ENCODE peak calls at places on chromosomes 1 and 21, in four cellular contexts. One of them, this sample, is unnamed.

GRCh38 chr1:89472886-89473285 is 51.7 kb upstream of the LRRC8B start:
- DNase-seq in A549: no peak
- DNase-seq in astrocyte: no peak
- DNase-seq in esophagus muscularis mucosa: no peak
- DNase-seq in this sample: no peak

GRCh38 chr1:39107891-39108290 is 81.7 kb downstream of the NDUFS5 start:
- DNase-seq in A549: no peak
- DNase-seq in astrocyte: no peak
- DNase-seq in esophagus muscularis mucosa: no peak
- DNase-seq in this sample: no peak

GRCh38 chr1:226873771-226874578 is 3.6 kb downstream of the PSEN2 start:
- DNase-seq in A549: no peak
- DNase-seq in astrocyte: no peak
- DNase-seq in esophagus muscularis mucosa: peak; percentile 78
- DNase-seq in this sample: peak; percentile 32

GRCh38 chr1:9262587-9262986 is 28.0 kb downstream of the H6PD start:
- DNase-seq in A549: no peak
- DNase-seq in astrocyte: no peak
- DNase-seq in esophagus muscularis mucosa: no peak
- DNase-seq in this sample: no peak

GRCh38 chr1:27527857-27528700 is 38.1 kb upstream of the WASF2 start:
- DNase-seq in A549: no peak
- DNase-seq in astrocyte: no peak
- DNase-seq in esophagus muscularis mucosa: no peak
- DNase-seq in this sample: peak; percentile 87

GRCh38 chr21:38995755-38996154 is 187.5 kb downstream of the PSMG1 start:
- DNase-seq in A549: no peak
- DNase-seq in astrocyte: no peak
- DNase-seq in esophagus muscularis mucosa: no peak
- DNase-seq in this sample: no peak

GRCh38 chr1:224923726-224924125 is 5.7 kb upstream of the DNAH14 start:
- DNase-seq in A549: no peak
- DNase-seq in astrocyte: no peak
- DNase-seq in esophagus muscularis mucosa: no peak
- DNase-seq in this sample: no peak

GRCh38 chr21:39084979-39085729 is 98.1 kb downstream of the PSMG1 start:
- DNase-seq in A549: no peak
- DNase-seq in astrocyte: no peak
- DNase-seq in esophagus muscularis mucosa: no peak
- DNase-seq in this sample: no peak

GRCh38 chr1:72122099-72122893 is 160.0 kb downstream of the NEGR1 start:
- DNase-seq in A549: no peak
- DNase-seq in astrocyte: no peak
- DNase-seq in esophagus muscularis mucosa: no peak
- DNase-seq in this sample: no peak

GRCh38 chr1:159783724-159784123 is 3.0 kb downstream of the DUSP23 start:
- DNase-seq in A549: no peak
- DNase-seq in astrocyte: no peak
- DNase-seq in esophagus muscularis mucosa: no peak
- DNase-seq in this sample: peak; percentile 65

GRCh38 chr21:46188226-46189212 is 4.3 kb upstream of the SPATC1L start:
- DNase-seq in A549: peak; percentile 17
- DNase-seq in astrocyte: peak; percentile 59
- DNase-seq in esophagus muscularis mucosa: peak; percentile 92
- DNase-seq in this sample: peak; percentile 78

GRCh38 chr1:10687142-10687715 is 109.2 kb downstream of the CASZ1 start:
- DNase-seq in A549: no peak
- DNase-seq in astrocyte: no peak
- DNase-seq in esophagus muscularis mucosa: no peak
- DNase-seq in this sample: no peak

GRCh38 chr1:167427843-167428242 is 90.5 kb downstream of the CD247 start:
- DNase-seq in A549: no peak
- DNase-seq in astrocyte: no peak
- DNase-seq in esophagus muscularis mucosa: no peak
- DNase-seq in this sample: no peak

GRCh38 chr1:220700591-220701179 is 10.5 kb downstream of the C1orf115 start:
- DNase-seq in A549: no peak
- DNase-seq in astrocyte: no peak
- DNase-seq in esophagus muscularis mucosa: peak; percentile 31
- DNase-seq in this sample: no peak

GRCh38 chr1:175742790-175743459 is 470 bp downstream of the TNR start:
- DNase-seq in A549: peak; percentile 11
- DNase-seq in astrocyte: peak; percentile 13
- DNase-seq in esophagus muscularis mucosa: no peak
- DNase-seq in this sample: peak; percentile 83

GRCh38 chr1:26824735-26825134 is 1.8 kb upstream of the ZDHHC18 start:
- DNase-seq in A549: no peak
- DNase-seq in astrocyte: no peak
- DNase-seq in esophagus muscularis mucosa: no peak
- DNase-seq in this sample: no peak

GRCh38 chr1:94530373-94530878 is 11.1 kb downstream of the F3 start:
- DNase-seq in A549: no peak
- DNase-seq in astrocyte: no peak
- DNase-seq in esophagus muscularis mucosa: no peak
- DNase-seq in this sample: no peak

GRCh38 chr1:113452921-113453770 is 62.8 kb downstream of the MAGI3 start:
- DNase-seq in A549: peak; percentile 51
- DNase-seq in astrocyte: peak; percentile 23
- DNase-seq in esophagus muscularis mucosa: no peak
- DNase-seq in this sample: no peak

GRCh38 chr1:119516680-119517079 is 9.7 kb downstream of the HSD3B1 start:
- DNase-seq in A549: peak; percentile 27
- DNase-seq in astrocyte: no peak
- DNase-seq in esophagus muscularis mucosa: peak; percentile 75
- DNase-seq in this sample: peak; percentile 63

GRCh38 chr1:65425697-65426096 is 5.2 kb downstream of the LEPR start:
- DNase-seq in A549: peak; percentile 79
- DNase-seq in astrocyte: peak; percentile 82
- DNase-seq in esophagus muscularis mucosa: no peak
- DNase-seq in this sample: peak; percentile 66

GRCh38 chr21:42425603-42425985 is 21.9 kb downstream of the UBASH3A start:
- DNase-seq in A549: no peak
- DNase-seq in astrocyte: no peak
- DNase-seq in esophagus muscularis mucosa: no peak
- DNase-seq in this sample: no peak
- H3K4me3 ChIP-seq in A549: no peak overlapping the region
- H3K4me3 ChIP-seq in astrocyte: no peak overlapping the region
- H3K4me3 ChIP-seq in esophagus muscularis mucosa: no peak overlapping the region
- H3K4me3 ChIP-seq in this sample: no peak overlapping the region

DNA sequence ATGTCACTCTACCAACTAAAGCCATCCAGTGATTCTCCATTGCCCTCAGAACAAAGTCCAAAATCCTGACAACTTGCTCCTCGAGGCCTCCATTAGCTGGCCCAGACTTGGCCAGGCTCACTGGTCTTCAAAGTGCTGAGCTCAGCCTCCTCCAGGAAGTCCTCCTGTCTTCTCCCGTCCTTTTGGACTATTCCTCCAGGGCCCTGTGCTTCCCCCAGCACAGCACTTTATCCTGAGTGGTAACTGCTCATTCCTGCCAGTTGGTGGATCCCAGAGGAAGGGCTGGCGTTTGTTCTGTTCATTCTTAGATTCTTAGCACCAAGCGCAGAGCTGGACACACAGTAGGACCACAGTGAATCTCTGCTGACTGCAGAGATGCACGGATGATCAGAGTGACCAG is 179.9 kb downstream of the PTPRU start:
- DNase-seq in A549: peak; percentile 7
- DNase-seq in astrocyte: no peak
- DNase-seq in esophagus muscularis mucosa: no peak
- DNase-seq in this sample: peak; percentile 63
- TF ChIP-seq CTCF in A549: no peak
- TF ChIP-seq CTCF in astrocyte: no peak
- TF ChIP-seq CTCF in esophagus muscularis mucosa: no peak
- TF ChIP-seq CTCF in this sample: peak; percentile 69

DNA sequence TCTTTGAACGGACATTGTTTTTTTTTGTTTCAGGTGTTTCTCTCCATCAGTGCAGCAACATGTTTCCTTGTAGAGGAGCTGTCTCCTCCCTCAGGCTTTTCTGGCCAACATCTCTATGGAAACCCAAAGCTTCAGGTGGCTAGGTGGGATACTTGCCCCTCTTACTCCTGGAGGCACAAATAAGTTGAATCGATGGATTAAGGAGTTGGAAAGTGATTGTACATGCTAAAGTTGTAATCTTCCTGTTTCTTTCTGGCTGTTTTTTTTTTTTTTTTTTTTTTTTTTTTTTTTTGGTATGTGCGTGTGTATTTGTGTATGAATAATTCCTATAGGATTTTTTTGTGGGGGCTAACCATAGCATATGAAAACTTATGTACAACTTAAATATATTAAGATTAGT is 10.6 kb downstream of the USP25 start:
- DNase-seq in A549: no peak
- DNase-seq in astrocyte: no peak
- DNase-seq in esophagus muscularis mucosa: no peak
- DNase-seq in this sample: no peak
- H3K9me3 ChIP-seq in A549: no peaks in the 10 kb centered on the region
- H3K9me3 ChIP-seq in astrocyte: no peaks in the 10 kb centered on the region
- H3K9me3 ChIP-seq in esophagus muscularis mucosa: no peaks in the 10 kb centered on the region
- H3K9me3 ChIP-seq in this sample: peaks cover 20% of the 10 kb centered on the region

GRCh38 chr1:202890392-202890791 is 1.4 kb upstream of the RABIF start:
- DNase-seq in A549: no peak
- DNase-seq in astrocyte: no peak
- DNase-seq in esophagus muscularis mucosa: no peak
- DNase-seq in this sample: no peak
- H3K4me3 ChIP-seq in A549: no peak overlapping the region
- H3K4me3 ChIP-seq in astrocyte: no peak overlapping the region
- H3K4me3 ChIP-seq in esophagus muscularis mucosa: no peak overlapping the region
- H3K4me3 ChIP-seq in this sample: no peak overlapping the region

DNA sequence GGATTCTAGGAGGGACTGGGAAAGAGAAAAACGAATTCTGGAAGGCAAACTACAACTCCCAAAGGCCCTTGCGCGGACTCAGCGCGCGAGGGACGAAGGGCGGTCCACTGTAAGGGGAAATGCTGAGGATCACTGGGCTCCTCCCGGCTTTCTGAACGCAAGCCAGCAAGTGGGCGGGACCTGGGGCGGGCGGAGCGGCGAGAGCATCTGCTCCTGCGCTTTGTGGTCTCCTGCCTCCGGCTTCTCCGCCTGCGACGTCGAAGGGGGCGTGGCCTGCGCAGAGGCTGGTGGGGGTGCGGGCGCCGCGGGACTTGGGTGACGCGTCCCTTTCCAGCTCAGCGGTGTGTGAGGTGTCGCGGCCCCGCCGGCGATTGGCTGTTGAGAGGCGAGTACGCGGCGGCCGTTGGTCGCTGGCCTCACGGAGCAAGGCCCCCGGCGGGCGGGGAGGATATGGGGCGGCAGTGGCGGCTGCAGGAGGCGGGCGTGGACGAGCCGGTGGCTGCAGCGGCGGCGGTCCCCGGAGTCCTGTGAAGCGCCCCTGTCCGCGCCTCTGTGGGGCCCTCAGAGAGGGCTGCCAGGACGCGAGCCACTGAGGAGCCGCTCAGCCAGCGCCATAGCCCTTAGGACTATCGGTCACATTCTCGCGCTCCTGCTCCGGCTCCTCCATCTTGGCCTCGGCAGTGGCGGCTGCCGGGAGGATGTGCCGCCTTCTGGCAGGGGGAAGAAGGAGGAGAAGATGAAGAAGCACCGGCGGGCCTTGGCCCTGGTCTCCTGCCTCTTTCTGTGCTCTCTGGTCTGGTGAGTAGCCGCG is at the start of gene SUCO:
- DNase-seq in A549: peak; percentile 99
- DNase-seq in astrocyte: peak; percentile 97
- DNase-seq in esophagus muscularis mucosa: peak; percentile 100
- DNase-seq in this sample: peak; percentile 100
- TF ChIP-seq CTCF in A549: no peak
- TF ChIP-seq CTCF in astrocyte: no peak
- TF ChIP-seq CTCF in esophagus muscularis mucosa: no peak
- TF ChIP-seq CTCF in this sample: peak; percentile 32

GRCh38 chr1:118364882-118365281 is 179.9 kb upstream of the SPAG17 start:
- DNase-seq in A549: no peak
- DNase-seq in astrocyte: no peak
- DNase-seq in esophagus muscularis mucosa: no peak
- DNase-seq in this sample: no peak

GRCh38 chr1:118366296-118366695 is 181.3 kb upstream of the SPAG17 start:
- DNase-seq in A549: no peak
- DNase-seq in astrocyte: peak; percentile 8
- DNase-seq in esophagus muscularis mucosa: no peak
- DNase-seq in this sample: no peak

GRCh38 chr1:118371612-118372011 is 186.6 kb upstream of the SPAG17 start:
- DNase-seq in A549: no peak
- DNase-seq in astrocyte: no peak
- DNase-seq in esophagus muscularis mucosa: no peak
- DNase-seq in this sample: no peak

GRCh38 chr1:118370861-118371260 is 185.8 kb upstream of the SPAG17 start:
- DNase-seq in A549: no peak
- DNase-seq in astrocyte: no peak
- DNase-seq in esophagus muscularis mucosa: no peak
- DNase-seq in this sample: no peak
- H3K9me3 ChIP-seq in A549: no peaks in the 10 kb centered on the region
- H3K9me3 ChIP-seq in astrocyte: no peaks in the 10 kb centered on the region
- H3K9me3 ChIP-seq in esophagus muscularis mucosa: peaks cover 45% of the 10 kb centered on the region
- H3K9me3 ChIP-seq in this sample: peaks cover 10% of the 10 kb centered on the region

This sample was measured in endodermal cell.